ENCODE peak calls at places on chromosomes 12 and 14, in eight cellular contexts. P, X, M, C, I, T, Y and L are unnamed samples.

GRCh38 chr14:73759183-73759713 is 45.1 kb upstream of the PNMA1 start:
- DNase-seq in P (no peak), X (peak; percentile 55), M (peak; percentile 78), C (no peak), I (peak; percentile 46), T (no peak), Y (no peak), L (peak; percentile 62)

GRCh38 chr14:94387051-94388026 is 1.1 kb downstream of the SERPINA1 start:
- DNase-seq in P (no peak), X (no peak), M (no peak), C (no peak), I (no peak), T (no peak), Y (no peak), L (no peak)

GRCh38 chr14:98229676-98230366 is 1042.2 kb downstream of the BCL11B start:
- DNase-seq in P (no peak), X (no peak), M (no peak), C (no peak), I (no peak), T (no peak), Y (no peak), L (peak; percentile 38)

GRCh38 chr14:97046991-97047390 is 249.8 kb downstream of the VRK1 start:
- DNase-seq in P (no peak), X (no peak), M (no peak), C (no peak), I (no peak), T (no peak), Y (no peak), L (no peak)

GRCh38 chr12:31238764-31239387 is 87.1 kb downstream of the SINHCAF start:
- DNase-seq in P (peak; percentile 68), X (peak; percentile 68), M (peak; percentile 66), C (peak; percentile 58), I (peak; percentile 73), T (peak; percentile 8), Y (peak; percentile 58), L (peak; percentile 31)

GRCh38 chr12:107655281-107656065 is 30.1 kb upstream of the PWP1 start:
- DNase-seq in P (no peak), X (no peak), M (no peak), C (no peak), I (no peak), T (no peak), Y (no peak), L (no peak)

GRCh38 chr14:68653108-68653507 is 139.8 kb downstream of the ZFP36L1 start:
- DNase-seq in P (no peak), X (no peak), M (no peak), C (no peak), I (no peak), T (no peak), Y (no peak), L (no peak)

GRCh38 chr14:100895411-100895810 is 8.1 kb downstream of the RTL1 start:
- DNase-seq in P (no peak), X (no peak), M (no peak), C (no peak), I (no peak), T (no peak), Y (no peak), L (no peak)

GRCh38 chr14:51225751-51226150 is 14.3 kb upstream of the TMX1 start:
- DNase-seq in P (no peak), X (no peak), M (no peak), C (no peak), I (no peak), T (no peak), Y (no peak), L (no peak)